ENCODE peak calls at places on chromosomes 1 and 21, in seven cellular contexts. Q is uterus, H is breast epithelium, E is brain microvascular endothelial cell, J is bronchial epithelial cell, S is Panc1, Y is colonic mucosa. R is an unnamed sample. For H3K36me3, the result is how much of the 10 kb centered on the place peaks cover.

GRCh38 chr1:196115641-196116040 is 492.6 kb downstream of the KCNT2 start:
- DNase-seq in E (peak), S (no peak), J (peak), Y (no peak), H (peak), Q (no peak), R (no peak)

GRCh38 chr1:234188454-234188792 is 184.8 kb upstream of the COA6 start:
- DNase-seq in H (peak), J (peak), S (no peak), Y (no peak), Q (no peak), E (no peak), R (peak)

GRCh38 chr21:35520302-35520701 is 471.2 kb upstream of the RUNX1 start:
- DNase-seq in E (no peak), Y (no peak), Q (no peak), H (no peak), S (no peak), J (no peak), R (no peak)

GRCh38 chr1:201696217-201696761 is 132.7 kb upstream of the IPO9 start:
- DNase-seq in Y (no peak), Q (peak), H (peak), E (peak), S (peak), J (no peak), R (no peak)

GRCh38 chr1:219442575-219442974 is 170.3 kb downstream of the ZC3H11B start:
- DNase-seq in H (no peak), S (no peak), Q (no peak), E (peak), J (no peak), Y (no peak), R (no peak)

GRCh38 chr1:70947864-70948263 is 99.8 kb downstream of the PTGER3 start:
- DNase-seq in Y (no peak), E (no peak), J (no peak), S (no peak), H (no peak), Q (no peak), R (no peak)

GRCh38 chr1:202283379-202283844 is 58.3 kb downstream of the UBE2T start:
- DNase-seq in S (no peak), J (peak), H (peak), E (no peak), Q (no peak), Y (no peak), R (no peak)

GRCh38 chr1:31510853-31511789 is 65.2 kb upstream of the TINAGL1 start:
- DNase-seq in Q (no peak), H (peak), S (no peak), E (no peak), J (peak), Y (peak), R (no peak)

GRCh38 chr1:218034464-218034863 is 250.6 kb upstream of the RRP15 start:
- DNase-seq in Y (no peak), Q (no peak), E (no peak), S (no peak), H (no peak), J (no peak), R (peak)

GRCh38 chr1:200364121-200364759 is 45.6 kb downstream of the ZNF281 start:
- DNase-seq in E (no peak), H (no peak), Q (no peak), Y (no peak), J (peak), S (no peak), R (peak)

GRCh38 chr1:236808564-236809130 is 13.6 kb downstream of the MTR start:
- DNase-seq in J (no peak), Y (peak), Q (no peak), S (no peak), E (no peak), H (no peak), R (no peak)
- H3K36me3 ChIP-seq in J (under half), Y (under half), Q (under half), S (under half), E (under half), H (under half), R (under half)

GRCh38 chr1:183804382-183804781 is 538 bp upstream of the RGL1 start:
- DNase-seq in Q (no peak), Y (no peak), J (no peak), S (no peak), H (no peak), E (no peak), R (no peak)

GRCh38 chr1:183806650-183807049 is 1.7 kb downstream of the RGL1 start:
- DNase-seq in J (no peak), H (no peak), E (no peak), Y (no peak), S (no peak), Q (no peak), R (no peak)

GRCh38 chr1:183807549-183808168 is 2.7 kb downstream of the RGL1 start:
- DNase-seq in E (peak), S (no peak), H (no peak), Q (no peak), Y (no peak), J (peak), R (no peak)

GRCh38 chr1:183806086-183806485 is 1.2 kb downstream of the RGL1 start:
- DNase-seq in J (no peak), H (no peak), Q (no peak), E (no peak), Y (no peak), S (no peak), R (no peak)

GRCh38 chr1:183804916-183805734 is at the start of gene RGL1:
- DNase-seq in J (peak), Q (peak), Y (peak), S (peak), E (peak), H (peak), R (no peak)
- H3K4me3 ChIP-seq in J (peak), Q (peak), Y (peak), S (peak), E (peak), H (peak), R (peak)

GRCh38 chr1:42682739-42683529 is 716 bp downstream of the YBX1 start:
- DNase-seq in E (no peak), Q (peak), J (peak), S (no peak), Y (peak), H (peak), R (no peak)

GRCh38 chr1:42690477-42691156 is 8.4 kb downstream of the YBX1 start:
- DNase-seq in H (no peak), E (no peak), S (no peak), Q (no peak), Y (no peak), J (peak), R (no peak)

GRCh38 chr1:42689912-42690311 is 7.7 kb downstream of the YBX1 start:
- DNase-seq in H (no peak), Y (no peak), E (no peak), J (peak), Q (no peak), S (no peak), R (no peak)

GRCh38 chr1:42684139-42684538 is 1.9 kb downstream of the YBX1 start:
- DNase-seq in Y (peak), Q (no peak), S (no peak), J (peak), H (no peak), E (no peak), R (no peak)

GRCh38 chr1:42686418-42686817 is 4.2 kb downstream of the YBX1 start:
- DNase-seq in Y (peak), S (no peak), J (no peak), H (no peak), Q (no peak), E (no peak), R (no peak)
- H3K36me3 ChIP-seq in Y (under half), S (under half), J (under half), H (under half), Q (under half), E (under half), R (under half)

GRCh38 chr1:32890516-32891240 is 4.4 kb downstream of the HPCA start:
- DNase-seq in E (no peak), S (no peak), H (no peak), Q (no peak), Y (no peak), J (no peak), R (no peak)

GRCh38 chr1:32889731-32890278 is 3.5 kb downstream of the HPCA start:
- DNase-seq in Y (no peak), E (no peak), S (no peak), J (no peak), Q (no peak), H (no peak), R (no peak)

GRCh38 chr1:32887623-32888022 is 1.3 kb downstream of the HPCA start:
- DNase-seq in J (no peak), S (no peak), Y (no peak), E (no peak), H (no peak), Q (no peak), R (no peak)

GRCh38 chr1:32888134-32888533 is 1.8 kb downstream of the HPCA start:
- DNase-seq in E (no peak), S (no peak), Q (no peak), H (no peak), Y (no peak), J (no peak), R (no peak)

DNA sequence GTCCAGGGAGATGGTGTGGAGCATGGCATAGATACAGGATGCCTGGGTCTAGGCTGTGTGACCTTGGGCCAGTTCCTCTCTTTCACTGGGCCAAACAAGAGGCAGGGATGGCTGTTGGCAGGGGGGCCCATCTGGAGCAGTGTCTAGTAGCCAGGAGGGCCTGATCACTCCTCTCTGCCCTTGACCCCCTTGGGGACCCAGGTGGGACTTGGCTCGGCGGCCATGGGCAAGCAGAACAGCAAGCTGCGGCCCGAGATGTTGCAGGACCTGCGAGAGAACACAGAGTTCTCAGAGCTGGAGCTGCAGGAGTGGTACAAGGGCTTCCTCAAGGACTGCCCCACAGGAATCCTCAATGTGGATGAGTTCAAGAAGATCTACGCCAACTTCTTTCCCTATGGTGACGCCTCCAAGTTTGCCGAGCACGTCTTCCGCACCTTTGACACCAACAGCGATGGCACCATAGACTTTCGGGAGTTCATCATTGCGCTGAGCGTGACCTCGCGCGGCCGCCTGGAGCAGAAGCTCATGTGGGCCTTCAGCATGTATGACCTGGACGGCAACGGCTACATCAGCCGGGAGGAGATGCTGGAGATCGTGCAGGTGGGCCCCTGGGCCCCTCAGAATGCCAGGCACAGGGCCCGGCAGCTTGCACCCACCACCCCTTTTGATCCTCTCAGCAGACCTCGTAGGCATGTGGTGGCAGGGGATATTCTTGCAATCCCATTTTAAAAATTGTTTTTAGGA is 2.6 kb downstream of the HPCA start:
- DNase-seq in Q (no peak), E (no peak), H (no peak), J (no peak), Y (no peak), S (no peak), R (no peak)
- H3K4me3 ChIP-seq in Q (no peak), E (no peak), H (no peak), J (no peak), Y (no peak), S (no peak), R (no peak)

DNA sequence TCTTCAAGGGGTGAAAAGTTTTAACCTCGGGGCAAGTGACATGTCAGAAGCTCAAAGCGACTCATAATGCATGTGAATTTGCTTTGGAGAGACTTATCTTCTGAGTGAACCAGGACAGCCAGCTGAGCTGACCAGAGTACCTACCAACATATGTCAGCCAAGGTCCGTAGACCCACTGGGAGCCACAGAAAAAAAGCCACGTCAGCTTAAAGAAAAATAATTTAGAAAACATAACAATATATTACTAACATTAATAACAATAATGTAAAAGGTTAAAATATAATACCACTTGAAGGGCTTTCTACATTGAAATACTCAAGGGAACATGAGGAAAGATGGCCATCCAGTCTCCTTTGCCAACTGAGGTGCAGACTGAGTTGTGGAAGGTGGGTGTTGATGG is 6.9 kb downstream of the PEX19 start:
- DNase-seq in H (no peak), E (no peak), Y (no peak), S (no peak), J (no peak), Q (no peak), R (no peak)
- H3K36me3 ChIP-seq in H (under half), E (under half), Y (under half), S (under half), J (under half), Q (under half), R (under half)

GRCh38 chr21:43919871-43920801 is 55.1 kb downstream of the AGPAT3 start:
- DNase-seq in Y (no peak), H (no peak), Q (no peak), E (no peak), J (no peak), S (no peak), R (no peak)

GRCh38 chr21:43918385-43918947 is 53.4 kb downstream of the AGPAT3 start:
- DNase-seq in S (no peak), Y (no peak), J (no peak), H (no peak), Q (no peak), E (no peak), R (no peak)

GRCh38 chr21:43917515-43918384 is 52.7 kb downstream of the AGPAT3 start:
- DNase-seq in H (no peak), J (no peak), S (peak), Q (no peak), Y (no peak), E (no peak), R (no peak)

GRCh38 chr21:43921602-43921978 is 56.6 kb downstream of the AGPAT3 start:
- DNase-seq in J (no peak), Q (no peak), H (no peak), S (no peak), Y (no peak), E (no peak), R (no peak)

DNA sequence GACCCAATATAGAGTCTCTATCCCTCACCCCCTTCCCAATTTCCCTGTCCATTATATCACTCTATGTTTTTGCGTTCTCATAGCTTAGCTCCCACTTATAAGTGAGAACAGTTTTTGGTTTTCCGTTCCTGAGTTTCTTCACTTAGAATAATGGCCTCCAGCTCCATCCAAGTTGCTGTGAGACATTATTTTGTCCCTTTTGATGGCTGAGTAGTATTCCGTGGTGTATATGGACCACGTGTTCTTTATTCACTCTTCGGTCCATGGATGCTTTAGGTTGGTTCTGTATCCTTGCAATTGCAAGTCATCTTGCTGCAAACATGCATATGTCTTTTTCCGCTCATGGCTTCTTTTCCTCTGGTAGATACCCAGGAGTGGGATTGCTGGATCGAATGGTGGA is 54.3 kb downstream of the AGPAT3 start:
- DNase-seq in S (no peak), Y (no peak), E (no peak), J (no peak), H (no peak), Q (no peak), R (no peak)
- H3K4me3 ChIP-seq in S (no peak), Y (no peak), E (no peak), J (no peak), H (no peak), Q (no peak), R (no peak)

GRCh38 chr1:215290018-215290417 is 207.5 kb downstream of the KCNK2 start:
- DNase-seq in J (no peak), S (no peak), E (no peak), H (no peak), Y (no peak), Q (no peak), R (no peak)

GRCh38 chr1:215287362-215287761 is 204.8 kb downstream of the KCNK2 start:
- DNase-seq in J (no peak), S (no peak), Y (no peak), E (no peak), H (no peak), Q (no peak), R (no peak)

GRCh38 chr1:215279682-215280081 is 197.1 kb downstream of the KCNK2 start:
- DNase-seq in E (no peak), Q (no peak), H (no peak), S (no peak), Y (no peak), J (no peak), R (no peak)

GRCh38 chr1:215282557-215282956 is 200.0 kb downstream of the KCNK2 start:
- DNase-seq in Q (no peak), H (no peak), Y (no peak), E (no peak), J (peak), S (no peak), R (no peak)

DNA sequence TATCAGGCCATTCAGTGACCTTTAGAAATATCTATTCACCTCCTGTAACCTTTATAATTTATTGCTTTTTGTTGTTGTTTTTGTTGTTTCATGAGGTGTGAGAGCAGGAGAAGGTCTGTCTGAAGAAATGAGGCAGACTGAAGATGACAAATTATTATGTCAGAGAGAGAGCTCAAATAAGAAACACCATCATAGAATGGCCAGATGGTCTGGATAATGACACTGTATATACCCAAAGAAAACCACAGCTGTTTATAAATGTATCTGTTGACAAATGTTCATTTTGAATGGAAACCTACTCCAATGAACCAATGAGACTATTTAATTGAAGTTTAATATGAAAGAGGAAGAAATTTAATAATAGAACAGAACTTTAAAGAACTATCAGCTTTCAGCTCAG is 202.4 kb downstream of the KCNK2 start:
- DNase-seq in E (no peak), Q (no peak), S (no peak), H (no peak), Y (no peak), J (no peak), R (no peak)
- H3K36me3 ChIP-seq in E (under half), Q (under half), S (under half), H (under half), Y (under half), J (under half), R (under half)

GRCh38 chr1:40317394-40318074 is 448 bp upstream of the COL9A2 start:
- DNase-seq in E (no peak), Y (no peak), J (no peak), S (no peak), H (no peak), Q (no peak), R (no peak)
- H3K4me3 ChIP-seq in E (no peak), Y (peak), J (no peak), S (no peak), H (peak), Q (no peak), R (peak)

R was measured in iPS DF 6.9.